ENCODE peak calls at places on chromosomes 3 and 15, in four cellular contexts. V is GM12878, E is HepG2, Z is H1. S is an unnamed sample.

GRCh38 chr3:41690766-41691563 is 270.9 kb downstream of the ULK4 start:
- DNase-seq in V (no peak), E (no peak), Z (no peak), S (no peak)

GRCh38 chr3:30683769-30684168 is 77.4 kb downstream of the TGFBR2 start:
- DNase-seq in V (no peak), E (no peak), Z (no peak), S (no peak)

GRCh38 chr3:71541313-71541712 is 42.2 kb downstream of the FOXP1 start:
- DNase-seq in V (no peak), E (no peak), Z (no peak), S (no peak)

GRCh38 chr3:133575121-133575520 is 1.6 kb downstream of the CDV3 start:
- DNase-seq in V (peak), E (no peak), Z (no peak), S (no peak)

GRCh38 chr3:184546252-184546651 is 15.3 kb upstream of the EPHB3 start:
- DNase-seq in V (no peak), E (no peak), Z (no peak), S (no peak)

GRCh38 chr3:143750856-143751255 is 97.4 kb downstream of the SLC9A9 start:
- DNase-seq in V (no peak), E (no peak), Z (no peak), S (no peak)

GRCh38 chr3:178257491-178257890 is 278.7 kb upstream of the KCNMB2 start:
- DNase-seq in V (no peak), E (no peak), Z (no peak), S (no peak)

GRCh38 chr3:53513556-53514190 is 19.3 kb downstream of the CACNA1D start:
- DNase-seq in V (no peak), E (peak), Z (no peak), S (no peak)

GRCh38 chr3:132817646-132818177 is 95.5 kb upstream of the NPHP3 start:
- DNase-seq in V (no peak), E (no peak), Z (no peak), S (no peak)

GRCh38 chr3:32392530-32393302 is 1.1 kb downstream of the CMTM7 start:
- DNase-seq in V (no peak), E (no peak), Z (no peak), S (no peak)

GRCh38 chr15:85116066-85116465 is 134.4 kb downstream of the PDE8A start:
- DNase-seq in V (no peak), E (no peak), Z (peak), S (no peak)

GRCh38 chr3:67094769-67095168 is 96.7 kb downstream of the KBTBD8 start:
- DNase-seq in V (no peak), E (no peak), Z (no peak), S (no peak)

GRCh38 chr15:101329309-101329863 is 34.3 kb upstream of the SNRPA1 start:
- DNase-seq in V (no peak), E (no peak), Z (no peak), S (no peak)

GRCh38 chr3:52039846-52040245 is 16.5 kb downstream of the DUSP7 start:
- DNase-seq in V (no peak), E (peak), Z (no peak), S (no peak)

GRCh38 chr3:11671648-11672100 is 28.0 kb upstream of the VGLL4 start:
- DNase-seq in V (peak), E (no peak), Z (peak), S (no peak)

GRCh38 chr15:47750740-47751262 is 33.5 kb downstream of the SEMA6D start:
- DNase-seq in V (no peak), E (no peak), Z (no peak), S (no peak)

GRCh38 chr3:11803977-11804903 is 42.4 kb downstream of the TAMM41 start:
- DNase-seq in V (no peak), E (peak), Z (no peak), S (peak)

GRCh38 chr15:89984421-89985010 is 16.6 kb upstream of the ZNF710 start:
- DNase-seq in V (no peak), E (no peak), Z (no peak), S (no peak)

GRCh38 chr3:112411425-112411824 is 78.5 kb downstream of the CD200 start:
- DNase-seq in V (no peak), E (no peak), Z (no peak), S (no peak)

GRCh38 chr3:43097681-43098080 is 8.2 kb downstream of the POMGNT2 start:
- DNase-seq in V (no peak), E (no peak), Z (no peak), S (no peak)

GRCh38 chr3:178083906-178084823 is 452.1 kb upstream of the KCNMB2 start:
- DNase-seq in V (no peak), E (peak), Z (no peak), S (no peak)

GRCh38 chr3:185585523-185585861 is 603 bp upstream of the SENP2 start:
- DNase-seq in V (no peak), E (peak), Z (no peak), S (no peak)

GRCh38 chr3:58013973-58014649 is 5.9 kb downstream of the FLNB start:
- DNase-seq in V (no peak), E (no peak), Z (no peak), S (no peak)

GRCh38 chr3:25007974-25008658 is 419.9 kb upstream of the RARB start:
- DNase-seq in V (peak), E (no peak), Z (no peak), S (no peak)

GRCh38 chr3:193859195-193859594 is 266.2 kb downstream of the OPA1 start:
- DNase-seq in V (no peak), E (no peak), Z (no peak), S (no peak)

GRCh38 chr3:143720381-143720780 is 127.9 kb downstream of the SLC9A9 start:
- DNase-seq in V (no peak), E (no peak), Z (no peak), S (no peak)

GRCh38 chr15:52491460-52491859 is 37.2 kb downstream of the MYO5A start:
- DNase-seq in V (no peak), E (no peak), Z (no peak), S (no peak)

GRCh38 chr3:194042947-194043346 is 93.0 kb upstream of the HES1 start:
- DNase-seq in V (no peak), E (peak), Z (no peak), S (no peak)

GRCh38 chr3:128808672-128809071 is 70.7 kb upstream of the ACAD9 start:
- DNase-seq in V (no peak), E (no peak), Z (no peak), S (no peak)

GRCh38 chr15:100919481-100920405 is 586 bp downstream of the LRRK1 start:
- DNase-seq in V (no peak), E (no peak), Z (peak), S (no peak)

GRCh38 chr3:78908236-78908635 is 859.6 kb downstream of the ROBO1 start:
- DNase-seq in V (no peak), E (no peak), Z (no peak), S (no peak)

GRCh38 chr15:64911317-64912186 is at the start of gene ANKDD1A:
- DNase-seq in V (no peak), E (no peak), Z (peak), S (peak)

GRCh38 chr15:38041576-38041975 is 107.1 kb downstream of the TMCO5A start:
- DNase-seq in V (no peak), E (no peak), Z (no peak), S (no peak)

DNA sequence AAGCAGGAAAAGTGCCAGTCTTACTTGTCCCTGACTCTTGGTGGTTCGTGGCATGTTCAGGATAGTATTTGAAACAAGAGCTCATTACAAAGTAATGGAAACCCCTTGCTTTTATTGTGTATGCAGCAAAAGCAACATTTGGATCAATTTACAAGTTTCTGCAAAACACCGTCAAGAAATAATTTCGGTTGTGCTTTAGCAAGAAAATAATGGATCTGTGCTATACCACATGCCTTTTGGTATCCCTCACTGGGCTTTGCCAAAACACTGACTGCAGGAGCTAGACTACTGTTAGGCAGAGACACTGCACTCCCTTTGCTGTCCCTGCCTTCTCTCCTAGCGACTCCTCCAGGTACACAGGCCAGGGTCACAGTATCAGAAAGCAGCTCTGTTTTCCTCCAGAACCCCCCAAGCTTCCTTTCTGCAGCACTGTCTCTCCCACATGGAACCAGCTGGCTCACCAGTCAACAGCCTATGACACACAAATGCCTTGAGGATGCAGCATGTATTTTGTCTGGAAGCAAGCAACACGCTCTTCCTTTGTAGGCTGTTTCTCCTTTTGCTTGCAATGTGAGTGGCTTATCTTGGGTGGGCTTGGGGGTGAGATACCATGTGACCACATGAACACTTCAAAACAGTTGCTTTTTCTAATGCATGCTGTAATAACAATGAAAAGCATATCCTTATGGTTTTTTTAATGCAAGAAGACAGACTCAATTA is 111.4 kb downstream of the PGPEP1L start:
- DNase-seq in V (no peak), E (no peak), Z (no peak), S (no peak)
- TF ChIP-seq SUZ12 in V (no peak), E (no peak), Z (no peak), S (no peak)

GRCh38 chr3:9934993-9935392 is 1.4 kb downstream of the CRELD1 start:
- DNase-seq in V (no peak), E (no peak), Z (no peak), S (no peak)

GRCh38 chr3:9933561-9934234 is at the start of gene CRELD1:
- DNase-seq in V (peak), E (peak), Z (peak), S (peak)

GRCh38 chr3:9937839-9938238 is 4.2 kb downstream of the CRELD1 start:
- DNase-seq in V (no peak), E (no peak), Z (no peak), S (no peak)

GRCh38 chr3:9934235-9934621 is 594 bp downstream of the CRELD1 start:
- DNase-seq in V (no peak), E (no peak), Z (no peak), S (no peak)

GRCh38 chr3:9935966-9936365 is 2.3 kb downstream of the CRELD1 start:
- DNase-seq in V (no peak), E (no peak), Z (no peak), S (no peak)
- TF ChIP-seq SP1 in V (no peak), E (no peak), Z (no peak), S (no peak)

GRCh38 chr15:62803856-62804400 is 238.6 kb upstream of the TPM1 start:
- DNase-seq in V (no peak), E (no peak), Z (no peak), S (no peak)
- TF ChIP-seq SUZ12 in V (no peak), E (no peak), Z (no peak), S (no peak)

GRCh38 chr3:187165144-187165543 is 25.8 kb upstream of the RPL39L start:
- DNase-seq in V (no peak), E (peak), Z (no peak), S (peak)
- TF ChIP-seq SP1 in V (no peak), E (no peak), Z (no peak), S (no peak)

GRCh38 chr3:45258317-45258716 is 32.2 kb upstream of the TMEM158 start:
- DNase-seq in V (no peak), E (no peak), Z (no peak), S (no peak)
- TF ChIP-seq SUZ12 in V (no peak), E (no peak), Z (no peak), S (no peak)